ENCODE peak calls at places on chromosomes 12 and 14, in four cellular contexts. One of them, this sample, is unnamed. For H3K4me1, the result is how much of the 10 kb centered on the place peaks cover.

GRCh38 chr14:76863724-76864407 is 37.7 kb downstream of the LRRC74A start:
- DNase-seq in A549: no peak
- DNase-seq in HepG2: peak
- DNase-seq in IMR-90: no peak
- DNase-seq in this sample: no peak

GRCh38 chr14:51308872-51309271 is 68.8 kb downstream of the TMX1 start:
- DNase-seq in A549: no peak
- DNase-seq in HepG2: no peak
- DNase-seq in IMR-90: no peak
- DNase-seq in this sample: no peak

GRCh38 chr12:21526053-21526452 is at the start of gene SPX:
- DNase-seq in IMR-90: peak
- DNase-seq in A549: peak
- DNase-seq in HepG2: peak
- DNase-seq in this sample: no peak

GRCh38 chr12:26127404-26127803 is 2.6 kb upstream of the BHLHE41 start:
- DNase-seq in HepG2: no peak
- DNase-seq in IMR-90: no peak
- DNase-seq in A549: no peak
- DNase-seq in this sample: no peak

GRCh38 chr12:64889434-64890216 is 65.2 kb downstream of the TBC1D30 start:
- DNase-seq in HepG2: peak
- DNase-seq in IMR-90: peak
- DNase-seq in A549: no peak
- DNase-seq in this sample: no peak

GRCh38 chr12:779745-780734 is 27.7 kb downstream of the WNK1 start:
- DNase-seq in HepG2: peak
- DNase-seq in IMR-90: peak
- DNase-seq in A549: peak
- DNase-seq in this sample: no peak

GRCh38 chr12:13594731-13595514 is 386.5 kb downstream of the GRIN2B start:
- DNase-seq in IMR-90: no peak
- DNase-seq in HepG2: no peak
- DNase-seq in A549: no peak
- DNase-seq in this sample: no peak

GRCh38 chr12:66590276-66590675 is 88.6 kb downstream of the GRIP1 start:
- DNase-seq in HepG2: no peak
- DNase-seq in A549: no peak
- DNase-seq in IMR-90: no peak
- DNase-seq in this sample: no peak

GRCh38 chr12:45427042-45427441 is 211.1 kb downstream of the ANO6 start:
- DNase-seq in HepG2: no peak
- DNase-seq in A549: no peak
- DNase-seq in IMR-90: no peak
- DNase-seq in this sample: no peak

GRCh38 chr12:127928615-127929014 is 338.4 kb upstream of the TMEM132C start:
- DNase-seq in IMR-90: no peak
- DNase-seq in HepG2: no peak
- DNase-seq in A549: no peak
- DNase-seq in this sample: no peak

GRCh38 chr14:91202234-91202974 is 42.1 kb downstream of the GPR68 start:
- DNase-seq in HepG2: no peak
- DNase-seq in A549: no peak
- DNase-seq in IMR-90: no peak
- DNase-seq in this sample: no peak

GRCh38 chr14:59823190-59823589 is 47.4 kb downstream of the RTN1 start:
- DNase-seq in A549: no peak
- DNase-seq in IMR-90: no peak
- DNase-seq in HepG2: no peak
- DNase-seq in this sample: no peak

GRCh38 chr14:90288646-90289355 is 32.4 kb downstream of the PSMC1 start:
- DNase-seq in A549: no peak
- DNase-seq in HepG2: peak
- DNase-seq in IMR-90: peak
- DNase-seq in this sample: no peak

GRCh38 chr14:57725399-57726077 is 140.4 kb downstream of the SLC35F4 start:
- DNase-seq in A549: no peak
- DNase-seq in IMR-90: no peak
- DNase-seq in HepG2: peak
- DNase-seq in this sample: no peak

GRCh38 chr12:118055865-118056773 is 4.9 kb downstream of the WSB2 start:
- DNase-seq in HepG2: peak
- DNase-seq in A549: no peak
- DNase-seq in IMR-90: peak
- DNase-seq in this sample: no peak

GRCh38 chr14:29518335-29518734 is 409.3 kb downstream of the PRKD1 start:
- DNase-seq in IMR-90: peak
- DNase-seq in A549: no peak
- DNase-seq in HepG2: no peak
- DNase-seq in this sample: no peak

GRCh38 chr12:51812871-51813270 is 35.6 kb downstream of the FIGNL2 start:
- DNase-seq in IMR-90: no peak
- DNase-seq in A549: no peak
- DNase-seq in HepG2: no peak
- DNase-seq in this sample: no peak

GRCh38 chr12:51817027-51817953 is 31.2 kb downstream of the FIGNL2 start:
- DNase-seq in HepG2: no peak
- DNase-seq in IMR-90: no peak
- DNase-seq in A549: no peak
- DNase-seq in this sample: no peak

GRCh38 chr12:51813931-51814310 is 34.6 kb downstream of the FIGNL2 start:
- DNase-seq in HepG2: no peak
- DNase-seq in A549: no peak
- DNase-seq in IMR-90: no peak
- DNase-seq in this sample: no peak

GRCh38 chr12:51815571-51815970 is 32.9 kb downstream of the FIGNL2 start:
- DNase-seq in IMR-90: no peak
- DNase-seq in HepG2: no peak
- DNase-seq in A549: no peak
- DNase-seq in this sample: no peak

DNA sequence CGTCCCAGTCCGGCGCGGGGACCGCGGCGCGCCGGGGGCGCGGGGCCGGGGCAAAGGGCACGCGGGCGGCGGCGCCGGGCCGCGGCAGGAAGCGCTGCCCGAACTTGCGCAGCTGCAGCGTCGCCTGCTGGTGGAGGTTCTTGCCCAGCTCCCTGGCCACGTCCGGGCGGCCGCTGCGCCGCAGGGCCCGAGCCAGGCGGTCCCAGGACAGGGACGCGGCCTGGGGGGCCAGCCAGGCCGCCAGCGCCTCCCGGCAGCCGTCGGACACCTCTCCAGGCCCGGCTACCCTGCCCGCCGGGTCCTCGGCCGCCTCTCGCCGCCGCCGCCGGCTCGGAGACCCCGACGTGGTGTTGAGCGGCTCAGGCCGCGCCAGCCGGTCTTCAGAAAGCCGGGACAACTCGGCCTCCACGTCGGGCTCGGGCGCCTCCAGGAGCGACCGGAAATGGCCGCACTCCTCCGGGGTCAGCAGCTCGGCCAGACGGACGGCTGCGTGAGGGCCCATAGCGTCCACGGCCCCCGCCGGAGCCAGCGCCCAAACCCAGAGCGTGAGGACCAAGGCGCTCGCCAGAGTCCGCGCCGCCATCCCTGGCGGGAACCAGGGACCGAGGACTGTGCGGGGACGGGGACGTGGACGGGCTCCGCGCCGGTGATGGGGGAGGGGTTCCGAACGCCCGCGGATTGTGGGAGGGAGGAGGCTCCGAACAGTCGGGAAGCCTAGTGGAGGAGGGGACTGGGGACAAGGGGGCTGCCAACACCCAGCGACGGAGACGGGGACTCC is 34.0 kb downstream of the FIGNL2 start:
- DNase-seq in HepG2: peak
- DNase-seq in A549: peak
- DNase-seq in IMR-90: peak
- DNase-seq in this sample: no peak
- TF ChIP-seq MAFK in HepG2: no peak
- TF ChIP-seq MAFK in A549: no peak
- TF ChIP-seq MAFK in IMR-90: no peak
- TF ChIP-seq MAFK in this sample: no peak

DNA sequence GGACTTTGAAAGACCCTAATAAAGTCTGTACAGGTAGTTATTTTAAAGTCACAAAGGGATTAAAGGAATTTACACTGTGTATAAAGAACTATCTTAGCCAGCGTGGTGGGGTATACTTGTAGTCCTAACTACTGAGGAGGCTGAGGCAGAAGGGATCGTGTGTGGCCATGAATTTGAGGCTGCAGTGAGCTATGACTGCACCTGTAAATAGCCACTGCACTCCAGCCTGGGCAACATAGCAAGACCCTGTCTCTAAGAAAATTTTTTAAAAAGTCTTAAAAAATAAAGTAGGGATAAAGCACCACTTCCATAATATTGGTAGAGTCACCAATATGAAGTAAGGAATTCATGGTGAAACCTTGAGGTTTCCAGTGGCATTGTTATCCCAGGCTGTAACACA is 18.1 kb downstream of the ACVR1B start:
- DNase-seq in HepG2: no peak
- DNase-seq in IMR-90: no peak
- DNase-seq in A549: no peak
- DNase-seq in this sample: no peak
- H3K4me1 ChIP-seq in HepG2: under half
- H3K4me1 ChIP-seq in IMR-90: under half
- H3K4me1 ChIP-seq in A549: under half
- H3K4me1 ChIP-seq in this sample: under half

GRCh38 chr12:82896286-82896685 is 209.6 kb downstream of the TMTC2 start:
- DNase-seq in A549: no peak
- DNase-seq in IMR-90: no peak
- DNase-seq in HepG2: no peak
- DNase-seq in this sample: no peak

DNA sequence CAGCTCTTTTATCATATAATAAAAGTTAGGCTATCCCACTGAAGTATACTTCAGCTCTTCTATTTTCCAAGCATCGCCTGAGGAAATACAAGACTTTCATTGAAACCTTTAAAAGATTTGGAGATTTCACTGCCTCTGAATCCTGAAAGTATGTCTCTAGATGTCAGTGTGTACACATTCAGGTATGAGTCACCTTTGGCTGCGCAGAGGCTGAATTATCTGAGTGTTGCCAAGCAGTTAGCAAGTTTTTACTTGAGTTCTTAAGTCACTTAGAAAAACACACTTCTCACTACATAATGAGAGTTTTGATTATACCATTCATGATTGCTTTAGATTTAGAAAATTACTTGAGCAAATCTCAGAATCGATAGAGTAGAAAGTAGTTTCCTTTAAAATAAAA is 210.3 kb downstream of the TMTC2 start:
- DNase-seq in A549: peak
- DNase-seq in IMR-90: peak
- DNase-seq in HepG2: no peak
- DNase-seq in this sample: no peak
- TF ChIP-seq MAFK in A549: no peak
- TF ChIP-seq MAFK in IMR-90: no peak
- TF ChIP-seq MAFK in HepG2: no peak
- TF ChIP-seq MAFK in this sample: no peak

GRCh38 chr12:56723352-56723751 is 1.7 kb downstream of the NACA start:
- DNase-seq in A549: no peak
- DNase-seq in IMR-90: no peak
- DNase-seq in HepG2: no peak
- DNase-seq in this sample: no peak

GRCh38 chr12:56723889-56724659 is 1.0 kb downstream of the NACA start:
- DNase-seq in HepG2: peak
- DNase-seq in A549: no peak
- DNase-seq in IMR-90: peak
- DNase-seq in this sample: no peak

GRCh38 chr12:56720696-56721615 is 4.1 kb downstream of the NACA start:
- DNase-seq in HepG2: no peak
- DNase-seq in A549: no peak
- DNase-seq in IMR-90: no peak
- DNase-seq in this sample: no peak

GRCh38 chr12:56722832-56723231 is 2.3 kb downstream of the NACA start:
- DNase-seq in HepG2: no peak
- DNase-seq in A549: no peak
- DNase-seq in IMR-90: no peak
- DNase-seq in this sample: no peak

DNA sequence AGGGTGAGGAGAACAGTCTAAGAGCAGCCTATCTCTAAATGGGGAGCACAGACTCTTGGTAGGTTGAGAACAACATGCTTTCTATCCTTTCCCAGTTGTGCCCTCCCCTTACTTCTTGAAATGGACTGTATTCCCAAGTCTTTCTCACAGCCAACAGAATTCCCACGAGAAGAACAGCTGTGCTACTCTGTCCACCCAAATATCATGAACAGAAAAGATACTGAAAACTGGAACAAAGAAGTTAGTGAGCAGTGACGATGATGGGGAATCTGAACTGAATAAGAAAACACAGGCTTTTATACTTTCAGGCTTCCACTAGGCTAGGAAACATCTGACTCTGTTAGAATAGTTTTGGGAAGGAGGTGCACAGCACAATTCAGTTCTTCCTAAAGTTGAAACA is 3.4 kb downstream of the NACA start:
- DNase-seq in IMR-90: no peak
- DNase-seq in A549: no peak
- DNase-seq in HepG2: no peak
- DNase-seq in this sample: no peak
- H3K4me1 ChIP-seq in IMR-90: under half
- H3K4me1 ChIP-seq in A549: half or more
- H3K4me1 ChIP-seq in HepG2: half or more
- H3K4me1 ChIP-seq in this sample: under half